ENCODE peak calls at places on chromosomes 3 and 15, in eight cellular contexts. One of them, this sample, is unnamed.

GRCh38 chr15:89132611-89133242 is 44.5 kb downstream of the ABHD2 start:
- DNase-seq in IMR-90: no peak
- DNase-seq in stimulated activated CD8-positive, alpha-beta memory T cell treated with anti-CD3 and anti-CD28 coated beads, Interleukin-7, amount 100 ng/mL, for 24 hours: no peak
- DNase-seq in GM04504: no peak
- DNase-seq in AG04449: no peak
- DNase-seq in KG1: no peak
- DNase-seq in GM03348: no peak
- DNase-seq in HuH-7.5: no peak
- DNase-seq in this sample: no peak

GRCh38 chr3:193301441-193301840 is 60.4 kb downstream of the PLAAT1 start:
- DNase-seq in IMR-90: no peak
- DNase-seq in GM03348: no peak
- DNase-seq in GM04504: no peak
- DNase-seq in KG1: no peak
- DNase-seq in stimulated activated CD8-positive, alpha-beta memory T cell treated with anti-CD3 and anti-CD28 coated beads, Interleukin-7, amount 100 ng/mL, for 24 hours: no peak
- DNase-seq in AG04449: no peak
- DNase-seq in HuH-7.5: no peak
- DNase-seq in this sample: no peak

GRCh38 chr15:50542051-50542450 is 4.4 kb downstream of the USP50 start:
- DNase-seq in IMR-90: peak; percentile 16
- DNase-seq in KG1: no peak
- DNase-seq in GM04504: peak; percentile 89
- DNase-seq in stimulated activated CD8-positive, alpha-beta memory T cell treated with anti-CD3 and anti-CD28 coated beads, Interleukin-7, amount 100 ng/mL, for 24 hours: no peak
- DNase-seq in AG04449: peak; percentile 59
- DNase-seq in HuH-7.5: no peak
- DNase-seq in GM03348: peak; percentile 76
- DNase-seq in this sample: no peak

GRCh38 chr3:139310474-139310933 is 33.3 kb upstream of the MRPS22 start:
- DNase-seq in GM03348: peak; percentile 82
- DNase-seq in GM04504: peak; percentile 98
- DNase-seq in HuH-7.5: no peak
- DNase-seq in IMR-90: peak; percentile 92
- DNase-seq in AG04449: peak; percentile 78
- DNase-seq in stimulated activated CD8-positive, alpha-beta memory T cell treated with anti-CD3 and anti-CD28 coated beads, Interleukin-7, amount 100 ng/mL, for 24 hours: no peak
- DNase-seq in KG1: no peak
- DNase-seq in this sample: no peak

GRCh38 chr3:147919496-147919895 is 510.3 kb downstream of the ZIC1 start:
- DNase-seq in GM03348: no peak
- DNase-seq in KG1: no peak
- DNase-seq in IMR-90: no peak
- DNase-seq in stimulated activated CD8-positive, alpha-beta memory T cell treated with anti-CD3 and anti-CD28 coated beads, Interleukin-7, amount 100 ng/mL, for 24 hours: no peak
- DNase-seq in GM04504: no peak
- DNase-seq in AG04449: no peak
- DNase-seq in HuH-7.5: no peak
- DNase-seq in this sample: no peak

GRCh38 chr3:64111083-64111482 is 87.8 kb upstream of the PSMD6 start:
- DNase-seq in AG04449: no peak
- DNase-seq in GM03348: no peak
- DNase-seq in HuH-7.5: no peak
- DNase-seq in GM04504: no peak
- DNase-seq in stimulated activated CD8-positive, alpha-beta memory T cell treated with anti-CD3 and anti-CD28 coated beads, Interleukin-7, amount 100 ng/mL, for 24 hours: no peak
- DNase-seq in KG1: no peak
- DNase-seq in IMR-90: no peak
- DNase-seq in this sample: no peak

GRCh38 chr15:44554934-44555723 is 18.2 kb downstream of the EIF3J start:
- DNase-seq in GM04504: no peak
- DNase-seq in stimulated activated CD8-positive, alpha-beta memory T cell treated with anti-CD3 and anti-CD28 coated beads, Interleukin-7, amount 100 ng/mL, for 24 hours: no peak
- DNase-seq in KG1: no peak
- DNase-seq in GM03348: no peak
- DNase-seq in AG04449: no peak
- DNase-seq in HuH-7.5: no peak
- DNase-seq in IMR-90: no peak
- DNase-seq in this sample: no peak

GRCh38 chr3:46632792-46633191 is 20.5 kb downstream of the FAM240A start:
- DNase-seq in AG04449: no peak
- DNase-seq in KG1: no peak
- DNase-seq in HuH-7.5: peak; percentile 78
- DNase-seq in GM03348: peak; percentile 13
- DNase-seq in IMR-90: peak; percentile 44
- DNase-seq in stimulated activated CD8-positive, alpha-beta memory T cell treated with anti-CD3 and anti-CD28 coated beads, Interleukin-7, amount 100 ng/mL, for 24 hours: no peak
- DNase-seq in GM04504: no peak
- DNase-seq in this sample: no peak

GRCh38 chr3:19946291-19946831 is 536 bp upstream of the RAB5A start:
- DNase-seq in GM04504: no peak
- DNase-seq in AG04449: no peak
- DNase-seq in stimulated activated CD8-positive, alpha-beta memory T cell treated with anti-CD3 and anti-CD28 coated beads, Interleukin-7, amount 100 ng/mL, for 24 hours: no peak
- DNase-seq in GM03348: peak; percentile 45
- DNase-seq in HuH-7.5: peak; percentile 39
- DNase-seq in IMR-90: no peak
- DNase-seq in KG1: peak; percentile 79
- DNase-seq in this sample: no peak

GRCh38 chr3:50388021-50388719 is 28.8 kb upstream of the TMEM115 start:
- DNase-seq in KG1: no peak
- DNase-seq in IMR-90: no peak
- DNase-seq in GM03348: peak; percentile 48
- DNase-seq in stimulated activated CD8-positive, alpha-beta memory T cell treated with anti-CD3 and anti-CD28 coated beads, Interleukin-7, amount 100 ng/mL, for 24 hours: no peak
- DNase-seq in AG04449: no peak
- DNase-seq in HuH-7.5: peak; percentile 73
- DNase-seq in GM04504: no peak
- DNase-seq in this sample: no peak

GRCh38 chr15:74387141-74387541 is 19.7 kb upstream of the CYP11A1 start:
- DNase-seq in KG1: no peak
- DNase-seq in HuH-7.5: no peak
- DNase-seq in GM03348: no peak
- DNase-seq in stimulated activated CD8-positive, alpha-beta memory T cell treated with anti-CD3 and anti-CD28 coated beads, Interleukin-7, amount 100 ng/mL, for 24 hours: no peak
- DNase-seq in IMR-90: no peak
- DNase-seq in GM04504: no peak
- DNase-seq in AG04449: no peak
- DNase-seq in this sample: no peak

GRCh38 chr3:146640955-146641867 is 36.1 kb upstream of the PLSCR5 start:
- DNase-seq in KG1: peak; percentile 18
- DNase-seq in HuH-7.5: no peak
- DNase-seq in GM03348: peak; percentile 31
- DNase-seq in GM04504: peak; percentile 32
- DNase-seq in AG04449: no peak
- DNase-seq in stimulated activated CD8-positive, alpha-beta memory T cell treated with anti-CD3 and anti-CD28 coated beads, Interleukin-7, amount 100 ng/mL, for 24 hours: no peak
- DNase-seq in IMR-90: peak; percentile 37
- DNase-seq in this sample: no peak

GRCh38 chr15:70664494-70664893 is 98.9 kb downstream of the UACA start:
- DNase-seq in stimulated activated CD8-positive, alpha-beta memory T cell treated with anti-CD3 and anti-CD28 coated beads, Interleukin-7, amount 100 ng/mL, for 24 hours: no peak
- DNase-seq in IMR-90: no peak
- DNase-seq in GM03348: no peak
- DNase-seq in KG1: no peak
- DNase-seq in HuH-7.5: no peak
- DNase-seq in AG04449: no peak
- DNase-seq in GM04504: no peak
- DNase-seq in this sample: no peak

GRCh38 chr3:171108066-171108465 is 81.5 kb upstream of the SLC2A2 start:
- DNase-seq in AG04449: no peak
- DNase-seq in IMR-90: peak; percentile 29
- DNase-seq in GM04504: no peak
- DNase-seq in KG1: no peak
- DNase-seq in stimulated activated CD8-positive, alpha-beta memory T cell treated with anti-CD3 and anti-CD28 coated beads, Interleukin-7, amount 100 ng/mL, for 24 hours: no peak
- DNase-seq in HuH-7.5: no peak
- DNase-seq in GM03348: peak; percentile 27
- DNase-seq in this sample: no peak

GRCh38 chr3:123122525-123123315 is 55.9 kb downstream of the PDIA5 start:
- DNase-seq in GM03348: no peak
- DNase-seq in HuH-7.5: no peak
- DNase-seq in stimulated activated CD8-positive, alpha-beta memory T cell treated with anti-CD3 and anti-CD28 coated beads, Interleukin-7, amount 100 ng/mL, for 24 hours: no peak
- DNase-seq in IMR-90: peak; percentile 40
- DNase-seq in KG1: no peak
- DNase-seq in AG04449: no peak
- DNase-seq in GM04504: no peak
- DNase-seq in this sample: no peak

GRCh38 chr3:9976736-9977709 is 9.6 kb downstream of the EMC3 start:
- DNase-seq in stimulated activated CD8-positive, alpha-beta memory T cell treated with anti-CD3 and anti-CD28 coated beads, Interleukin-7, amount 100 ng/mL, for 24 hours: no peak
- DNase-seq in KG1: peak; percentile 15
- DNase-seq in IMR-90: peak; percentile 98
- DNase-seq in GM03348: peak; percentile 88
- DNase-seq in HuH-7.5: peak; percentile 58
- DNase-seq in GM04504: peak; percentile 97
- DNase-seq in AG04449: peak; percentile 97
- DNase-seq in this sample: no peak

GRCh38 chr15:90400759-90401314 is 12.8 kb downstream of the IQGAP1 start:
- DNase-seq in GM03348: peak; percentile 82
- DNase-seq in HuH-7.5: peak; percentile 81
- DNase-seq in GM04504: peak; percentile 90
- DNase-seq in stimulated activated CD8-positive, alpha-beta memory T cell treated with anti-CD3 and anti-CD28 coated beads, Interleukin-7, amount 100 ng/mL, for 24 hours: no peak
- DNase-seq in KG1: peak; percentile 81
- DNase-seq in IMR-90: peak; percentile 96
- DNase-seq in AG04449: peak; percentile 88
- DNase-seq in this sample: no peak

GRCh38 chr3:124952456-124952855 is 17.9 kb upstream of the MUC13 start:
- DNase-seq in stimulated activated CD8-positive, alpha-beta memory T cell treated with anti-CD3 and anti-CD28 coated beads, Interleukin-7, amount 100 ng/mL, for 24 hours: no peak
- DNase-seq in KG1: no peak
- DNase-seq in HuH-7.5: no peak
- DNase-seq in IMR-90: no peak
- DNase-seq in GM03348: no peak
- DNase-seq in AG04449: no peak
- DNase-seq in GM04504: no peak
- DNase-seq in this sample: no peak

GRCh38 chr3:187066228-187066995 is 72.9 kb downstream of the RPL39L start:
- DNase-seq in stimulated activated CD8-positive, alpha-beta memory T cell treated with anti-CD3 and anti-CD28 coated beads, Interleukin-7, amount 100 ng/mL, for 24 hours: no peak
- DNase-seq in IMR-90: peak; percentile 11
- DNase-seq in HuH-7.5: no peak
- DNase-seq in AG04449: no peak
- DNase-seq in GM04504: no peak
- DNase-seq in KG1: no peak
- DNase-seq in GM03348: no peak
- DNase-seq in this sample: peak; percentile 39

GRCh38 chr3:165159760-165160421 is 36.3 kb downstream of the SLITRK3 start:
- DNase-seq in HuH-7.5: no peak
- DNase-seq in stimulated activated CD8-positive, alpha-beta memory T cell treated with anti-CD3 and anti-CD28 coated beads, Interleukin-7, amount 100 ng/mL, for 24 hours: no peak
- DNase-seq in IMR-90: no peak
- DNase-seq in GM03348: no peak
- DNase-seq in KG1: no peak
- DNase-seq in AG04449: no peak
- DNase-seq in GM04504: no peak
- DNase-seq in this sample: no peak

GRCh38 chr3:149489060-149489690 is 14.7 kb downstream of the TM4SF4 start:
- DNase-seq in HuH-7.5: no peak
- DNase-seq in GM03348: peak; percentile 40
- DNase-seq in KG1: no peak
- DNase-seq in IMR-90: no peak
- DNase-seq in GM04504: no peak
- DNase-seq in stimulated activated CD8-positive, alpha-beta memory T cell treated with anti-CD3 and anti-CD28 coated beads, Interleukin-7, amount 100 ng/mL, for 24 hours: no peak
- DNase-seq in AG04449: no peak
- DNase-seq in this sample: no peak

GRCh38 chr15:99031681-99032080 is 24.1 kb upstream of the PGPEP1L start:
- DNase-seq in IMR-90: no peak
- DNase-seq in GM03348: no peak
- DNase-seq in AG04449: no peak
- DNase-seq in stimulated activated CD8-positive, alpha-beta memory T cell treated with anti-CD3 and anti-CD28 coated beads, Interleukin-7, amount 100 ng/mL, for 24 hours: no peak
- DNase-seq in HuH-7.5: no peak
- DNase-seq in KG1: no peak
- DNase-seq in GM04504: no peak
- DNase-seq in this sample: no peak

GRCh38 chr15:78148392-78149067 is 632 bp upstream of the IDH3A start:
- DNase-seq in KG1: no peak
- DNase-seq in stimulated activated CD8-positive, alpha-beta memory T cell treated with anti-CD3 and anti-CD28 coated beads, Interleukin-7, amount 100 ng/mL, for 24 hours: no peak
- DNase-seq in GM03348: no peak
- DNase-seq in HuH-7.5: no peak
- DNase-seq in IMR-90: peak; percentile 14
- DNase-seq in GM04504: no peak
- DNase-seq in AG04449: no peak
- DNase-seq in this sample: no peak

GRCh38 chr3:9778102-9778501 is 8.4 kb upstream of the CAMK1 start:
- DNase-seq in KG1: no peak
- DNase-seq in GM04504: peak; percentile 51
- DNase-seq in AG04449: peak; percentile 16
- DNase-seq in HuH-7.5: no peak
- DNase-seq in stimulated activated CD8-positive, alpha-beta memory T cell treated with anti-CD3 and anti-CD28 coated beads, Interleukin-7, amount 100 ng/mL, for 24 hours: no peak
- DNase-seq in GM03348: peak; percentile 81
- DNase-seq in IMR-90: peak; percentile 82
- DNase-seq in this sample: no peak

GRCh38 chr3:66144792-66145733 is 75.7 kb upstream of the SLC25A26 start:
- DNase-seq in stimulated activated CD8-positive, alpha-beta memory T cell treated with anti-CD3 and anti-CD28 coated beads, Interleukin-7, amount 100 ng/mL, for 24 hours: no peak
- DNase-seq in AG04449: no peak
- DNase-seq in HuH-7.5: no peak
- DNase-seq in IMR-90: peak; percentile 61
- DNase-seq in KG1: no peak
- DNase-seq in GM04504: no peak
- DNase-seq in GM03348: peak; percentile 37
- DNase-seq in this sample: no peak

GRCh38 chr3:126927405-126927750 is 55.5 kb upstream of the PLXNA1 start:
- DNase-seq in GM03348: no peak
- DNase-seq in GM04504: no peak
- DNase-seq in KG1: no peak
- DNase-seq in AG04449: no peak
- DNase-seq in stimulated activated CD8-positive, alpha-beta memory T cell treated with anti-CD3 and anti-CD28 coated beads, Interleukin-7, amount 100 ng/mL, for 24 hours: no peak
- DNase-seq in HuH-7.5: no peak
- DNase-seq in IMR-90: no peak
- DNase-seq in this sample: no peak

GRCh38 chr3:69193749-69194148 is 71.4 kb upstream of the LMOD3 start:
- DNase-seq in GM03348: no peak
- DNase-seq in IMR-90: no peak
- DNase-seq in HuH-7.5: no peak
- DNase-seq in KG1: no peak
- DNase-seq in AG04449: no peak
- DNase-seq in GM04504: no peak
- DNase-seq in stimulated activated CD8-positive, alpha-beta memory T cell treated with anti-CD3 and anti-CD28 coated beads, Interleukin-7, amount 100 ng/mL, for 24 hours: no peak
- DNase-seq in this sample: no peak

GRCh38 chr3:150870406-150870805 is 34.8 kb downstream of the MINDY4B start:
- DNase-seq in GM03348: peak; percentile 44
- DNase-seq in HuH-7.5: no peak
- DNase-seq in IMR-90: peak; percentile 52
- DNase-seq in KG1: no peak
- DNase-seq in stimulated activated CD8-positive, alpha-beta memory T cell treated with anti-CD3 and anti-CD28 coated beads, Interleukin-7, amount 100 ng/mL, for 24 hours: no peak
- DNase-seq in GM04504: peak; percentile 18
- DNase-seq in AG04449: peak; percentile 55
- DNase-seq in this sample: no peak